ENCODE peak calls at places on chromosomes 11 and 22, in nine cellular contexts. X, C, P, W, F, J, R, S and H are unnamed samples.

GRCh38 chr22:39527481-39527961 is 5.0 kb downstream of the RPS19BP1 start:
- DNase-seq in W (peak), F (no peak), S (peak), P (peak), X (no peak), C (no peak), R (peak), J (peak), H (no peak)

GRCh38 chr22:38016182-38017078 is 32.1 kb upstream of the SOX10 start:
- DNase-seq in C (no peak), J (no peak), W (no peak), F (no peak), R (peak), P (no peak), X (peak), S (peak), H (peak)

GRCh38 chr11:58028687-58029411 is 1.9 kb upstream of the OR6Q1 start:
- DNase-seq in X (peak), S (no peak), R (no peak), W (no peak), C (no peak), J (no peak), F (no peak), P (no peak), H (no peak)

GRCh38 chr22:44718418-44718817 is 16.4 kb downstream of the PRR5 start:
- DNase-seq in F (no peak), C (no peak), R (no peak), W (no peak), J (no peak), S (no peak), P (no peak), X (no peak), H (no peak)

GRCh38 chr22:19800761-19801244 is 40.2 kb downstream of the TBX1 start:
- DNase-seq in F (no peak), R (no peak), X (no peak), J (no peak), P (no peak), C (no peak), W (peak), S (no peak), H (no peak)

GRCh38 chr22:30823015-30823370 is 128.3 kb downstream of the OSBP2 start:
- DNase-seq in R (no peak), F (no peak), P (no peak), S (no peak), J (peak), C (no peak), W (no peak), X (peak), H (no peak)

GRCh38 chr22:42676059-42676607 is 26.9 kb upstream of the CYB5R3 start:
- DNase-seq in J (no peak), X (peak), S (no peak), F (no peak), C (peak), W (no peak), R (no peak), P (no peak), H (no peak)

GRCh38 chr22:24753919-24754318 is 20.6 kb downstream of the PIWIL3 start:
- DNase-seq in C (no peak), P (no peak), X (no peak), R (no peak), F (no peak), J (no peak), S (no peak), W (no peak), H (no peak)

GRCh38 chr11:721913-722811 is 16.1 kb downstream of the EPS8L2 start:
- DNase-seq in R (peak), S (no peak), W (no peak), J (peak), C (no peak), X (no peak), P (peak), F (no peak), H (peak)

GRCh38 chr11:35288817-35289541 is 130.4 kb downstream of the SLC1A2 start:
- DNase-seq in X (peak), C (peak), P (no peak), R (no peak), S (no peak), W (no peak), J (no peak), F (peak), H (no peak)

GRCh38 chr11:72754149-72754543 is 1.9 kb upstream of the ARAP1 start:
- DNase-seq in R (no peak), X (no peak), F (no peak), C (no peak), W (no peak), P (no peak), S (no peak), J (no peak), H (no peak)

GRCh38 chr11:45079943-45080719 is 66.3 kb upstream of the PRDM11 start:
- DNase-seq in F (peak), S (no peak), X (no peak), R (peak), C (no peak), W (no peak), J (peak), P (no peak), H (no peak)

GRCh38 chr22:44179196-44179988 is 1.3 kb upstream of the PARVG start:
- DNase-seq in F (no peak), P (peak), J (no peak), C (no peak), S (no peak), X (no peak), W (no peak), R (no peak), H (no peak)

GRCh38 chr11:46346886-46347636 is at the start of gene DGKZ:
- DNase-seq in F (peak), X (peak), W (peak), S (peak), C (no peak), J (peak), R (peak), P (peak), H (peak)

GRCh38 chr22:21589415-21589814 is 21.9 kb downstream of the UBE2L3 start:
- DNase-seq in F (no peak), P (no peak), S (no peak), W (no peak), C (no peak), J (no peak), R (no peak), X (no peak), H (no peak)

GRCh38 chr11:64385953-64386704 is 27.2 kb downstream of the RPS6KA4 start:
- DNase-seq in C (peak), J (no peak), S (no peak), W (peak), X (no peak), P (no peak), R (no peak), F (peak), H (no peak)

GRCh38 chr22:20080776-20081654 is 974 bp downstream of the DGCR8 start:
- DNase-seq in S (peak), P (peak), F (no peak), X (peak), C (no peak), R (peak), J (no peak), W (peak), H (no peak)

GRCh38 chr11:2726964-2727363 is 27.2 kb upstream of the KCNQ1OT1 start:
- DNase-seq in P (no peak), X (no peak), C (no peak), W (no peak), F (no peak), J (no peak), S (no peak), R (no peak), H (no peak)